ENCODE peak calls at places on chromosomes 16 and 17, in ten cellular contexts. K is thoracic aorta, A is fibroblast of pulmonary artery, H is foreskin fibroblast, M is esophagus squamous epithelium, D is astrocyte of the spinal cord, Z is fibroblast of mammary gland, T is kidney, P is IMR-90, Q is stomach. U is an unnamed sample.

GRCh38 chr16:57892041-57892440 is 78.9 kb downstream of the CNGB1 start:
- DNase-seq in K (no peak), A (peak), H (no peak), M (no peak), D (peak), Z (peak), T (no peak), P (peak), Q (no peak), U (peak)

GRCh38 chr17:40555296-40556190 is 9.7 kb downstream of the CCR7 start:
- DNase-seq in K (no peak), A (no peak), H (no peak), M (no peak), D (no peak), Z (no peak), T (peak), P (no peak), Q (peak), U (no peak)

GRCh38 chr17:60926466-60927183 is 249.0 kb downstream of the BCAS3 start:
- DNase-seq in K (no peak), A (peak), H (peak), M (no peak), D (no peak), Z (peak), T (no peak), P (peak), Q (no peak), U (no peak)

GRCh38 chr17:32739722-32740121 is 137.2 kb downstream of the MYO1D start:
- DNase-seq in K (no peak), A (no peak), H (no peak), M (no peak), D (no peak), Z (no peak), T (no peak), P (no peak), Q (no peak), U (no peak)

GRCh38 chr16:19781196-19781595 is 63.1 kb downstream of the IQCK start:
- DNase-seq in K (no peak), A (peak), H (no peak), M (no peak), D (peak), Z (peak), T (no peak), P (peak), Q (no peak), U (peak)

GRCh38 chr17:31216053-31216751 is 80.8 kb downstream of the OMG start:
- DNase-seq in K (no peak), A (peak), H (peak), M (no peak), D (peak), Z (peak), T (no peak), P (peak), Q (no peak), U (peak)

GRCh38 chr17:42023524-42024349 is 3.8 kb downstream of the NKIRAS2 start:
- DNase-seq in K (no peak), A (peak), H (no peak), M (no peak), D (no peak), Z (peak), T (peak), P (no peak), Q (no peak), U (peak)

GRCh38 chr17:69710926-69711325 is 296.4 kb downstream of the MAP2K6 start:
- DNase-seq in K (no peak), A (no peak), H (no peak), M (no peak), D (no peak), Z (peak), T (no peak), P (peak), Q (no peak), U (no peak)

GRCh38 chr16:47386201-47386718 is 74.6 kb downstream of the ITFG1 start:
- DNase-seq in K (no peak), A (no peak), H (no peak), M (no peak), D (no peak), Z (no peak), T (no peak), P (no peak), Q (no peak), U (no peak)

GRCh38 chr16:1183235-1183907 is 30.5 kb downstream of the CACNA1H start:
- DNase-seq in K (no peak), A (peak), H (peak), M (no peak), D (peak), Z (peak), T (peak), P (peak), Q (no peak), U (peak)
- H3K4me3 ChIP-seq in K (peak), A (no peak), H (no peak), M (no peak), D (no peak), Z (no peak), T (no peak), P (no peak), Q (no peak), U (no peak)

GRCh38 chr16:27859020-27859419 is 204.5 kb downstream of the GSG1L start:
- DNase-seq in K (no peak), A (no peak), H (no peak), M (no peak), D (no peak), Z (no peak), T (no peak), P (no peak), Q (no peak), U (no peak)
- TF ChIP-seq CTCF in K (no peak), A (no peak), H (no peak), M (no peak), D (no peak), Z (no peak), T (no peak), P (no peak), Q (no peak), U (peak)

DNA sequence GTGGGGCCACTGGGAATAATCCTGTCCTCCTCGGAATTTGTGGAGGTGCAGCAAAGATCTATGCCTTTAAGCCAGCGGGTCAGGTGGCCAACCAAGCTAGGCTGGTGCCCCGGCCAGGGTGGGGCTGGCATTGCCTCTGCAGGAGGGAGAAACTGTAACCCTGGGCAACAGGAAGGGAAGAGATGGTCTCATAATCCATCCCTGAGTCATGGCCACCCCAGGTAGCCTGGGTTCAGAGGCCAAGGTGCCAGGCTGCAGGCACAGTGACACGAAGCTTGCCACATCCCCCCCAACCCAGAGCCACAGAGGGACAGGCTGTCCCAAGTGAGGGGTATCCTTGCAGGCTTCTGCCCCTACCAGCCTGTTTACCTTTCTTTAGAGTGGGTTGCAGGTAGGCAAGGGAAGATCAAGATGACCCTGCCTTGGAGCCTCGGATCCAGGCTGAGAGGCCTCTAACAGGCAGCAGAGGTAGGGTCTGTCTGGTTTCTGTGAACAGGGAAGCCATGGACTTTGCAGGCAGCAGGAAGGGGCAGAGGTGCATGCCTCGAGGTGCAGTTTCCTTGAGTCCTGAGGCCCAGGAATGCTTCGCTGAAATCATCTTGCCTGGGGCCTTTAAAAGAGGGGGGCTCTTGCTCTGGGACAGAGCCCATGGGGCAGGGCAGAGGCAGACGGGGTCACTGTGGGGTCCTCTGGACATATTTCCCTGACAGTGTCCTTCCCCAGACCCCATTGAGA is 4.0 kb downstream of the LASP1 start:
- DNase-seq in K (no peak), A (no peak), H (no peak), M (no peak), D (no peak), Z (no peak), T (no peak), P (no peak), Q (peak), U (no peak)
- H3K4me3 ChIP-seq in K (peak), A (no peak), H (peak), M (no peak), D (no peak), Z (no peak), T (peak), P (no peak), Q (no peak), U (peak)

GRCh38 chr17:44630703-44631102 is 25.6 kb upstream of the MEIOC start:
- DNase-seq in K (no peak), A (no peak), H (no peak), M (no peak), D (no peak), Z (no peak), T (no peak), P (no peak), Q (no peak), U (no peak)
- TF ChIP-seq CTCF in K (no peak), A (no peak), H (no peak), M (no peak), D (no peak), Z (no peak), T (no peak), P (no peak), Q (no peak), U (no peak)

DNA sequence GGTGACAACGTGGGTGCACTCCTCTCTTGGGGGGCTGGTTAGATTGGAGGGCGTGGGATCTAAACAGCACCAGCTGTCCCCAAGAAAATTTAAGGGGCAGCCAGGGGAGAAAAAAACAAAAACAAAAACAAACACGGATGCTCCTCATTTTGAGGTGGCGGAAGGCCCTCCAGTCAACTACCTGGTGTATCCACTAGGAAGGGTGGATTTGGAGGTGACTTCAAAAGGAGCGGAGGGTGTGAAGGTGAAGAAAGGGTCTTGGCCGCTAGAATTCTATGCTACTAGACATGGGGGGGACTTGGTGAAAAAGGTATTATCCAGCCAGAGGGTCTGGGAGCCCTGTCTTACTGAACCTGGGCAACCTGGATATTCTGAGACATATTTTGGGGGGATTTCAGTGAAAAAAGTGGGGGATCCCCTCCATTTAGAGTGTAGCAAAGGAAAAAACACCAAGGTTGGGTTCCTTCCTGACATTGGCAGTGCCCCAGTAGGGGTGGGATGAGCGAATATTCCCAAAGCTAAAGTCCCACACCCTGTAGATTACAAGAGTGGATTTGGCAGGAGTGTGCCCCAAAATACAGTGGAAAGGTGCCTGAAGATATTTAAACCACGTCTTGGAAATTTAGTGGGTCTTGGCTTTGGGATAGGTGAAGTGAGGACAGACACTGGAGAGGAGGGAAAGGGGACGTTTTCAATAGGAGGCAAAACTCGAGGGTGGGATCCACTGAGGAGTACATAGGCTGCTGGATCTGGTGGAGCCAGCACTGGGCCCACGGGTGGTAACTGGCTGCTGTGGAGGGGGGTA is 454 bp upstream of the FGF11 start:
- DNase-seq in K (no peak), A (no peak), H (no peak), M (no peak), D (no peak), Z (no peak), T (no peak), P (no peak), Q (no peak), U (peak)
- H3K4me3 ChIP-seq in K (peak), A (no peak), H (no peak), M (peak), D (peak), Z (no peak), T (peak), P (no peak), Q (peak), U (no peak)

GRCh38 chr16:86252596-86252995 is 257.7 kb upstream of the FOXF1 start:
- DNase-seq in K (no peak), A (peak), H (peak), M (no peak), D (peak), Z (peak), T (no peak), P (peak), Q (no peak), U (no peak)
- TF ChIP-seq CTCF in K (no peak), A (peak), H (peak), M (peak), D (peak), Z (peak), T (no peak), P (peak), Q (no peak), U (peak)

GRCh38 chr17:68248886-68249872 is 1.3 kb downstream of the AMZ2 start:
- DNase-seq in K (no peak), A (no peak), H (no peak), M (no peak), D (no peak), Z (no peak), T (no peak), P (no peak), Q (no peak), U (no peak)
- H3K4me3 ChIP-seq in K (peak), A (peak), H (peak), M (peak), D (peak), Z (peak), T (peak), P (no peak), Q (no peak), U (peak)

GRCh38 chr16:71501562-71501961 is 12.4 kb upstream of the ZNF19 start:
- DNase-seq in K (no peak), A (no peak), H (no peak), M (no peak), D (no peak), Z (no peak), T (no peak), P (no peak), Q (no peak), U (no peak)
- TF ChIP-seq CTCF in K (no peak), A (no peak), H (no peak), M (no peak), D (no peak), Z (no peak), T (no peak), P (no peak), Q (no peak), U (no peak)

DNA sequence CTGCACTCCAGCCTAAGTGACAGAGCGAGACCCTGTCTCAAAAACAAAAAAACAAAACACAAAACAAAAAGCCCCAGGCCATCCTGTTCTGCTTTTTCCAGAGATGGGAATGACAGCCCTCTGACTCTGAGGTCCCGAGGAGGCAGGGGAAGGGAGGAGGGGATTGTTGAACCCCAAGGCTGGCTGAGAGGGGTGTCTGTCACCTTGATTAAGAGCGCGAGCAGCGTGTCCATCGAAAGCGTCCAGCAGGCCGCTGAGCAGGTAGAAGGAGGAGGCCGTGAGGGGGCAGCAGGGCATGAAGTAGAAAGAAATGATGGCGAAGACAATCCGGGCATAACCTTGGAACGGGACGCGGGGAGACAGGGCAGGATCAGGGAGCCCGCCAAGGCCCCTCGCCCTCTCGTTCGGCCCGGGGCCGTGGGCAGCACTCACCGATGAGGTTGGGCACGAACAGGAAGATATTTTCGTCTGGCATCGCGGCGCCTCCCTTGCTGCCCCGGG is 593 bp downstream of the CDIPT start:
- DNase-seq in K (no peak), A (peak), H (peak), M (no peak), D (no peak), Z (no peak), T (no peak), P (no peak), Q (peak), U (peak)
- H3K4me3 ChIP-seq in K (peak), A (peak), H (peak), M (peak), D (peak), Z (peak), T (peak), P (peak), Q (peak), U (peak)

GRCh38 chr17:47720754-47721533 is 12.1 kb upstream of the TBX21 start:
- DNase-seq in K (no peak), A (no peak), H (peak), M (no peak), D (no peak), Z (no peak), T (no peak), P (no peak), Q (no peak), U (no peak)
- TF ChIP-seq CTCF in K (no peak), A (no peak), H (no peak), M (no peak), D (no peak), Z (no peak), T (no peak), P (no peak), Q (no peak), U (no peak)